ENCODE peak calls at places on chromosome 5, in ten cellular contexts. G, K, L, F, D, O, W, Y, T and S are unnamed samples.
A peak's percentile ranks its signal among the peaks of the same experiment; 100 is the strongest.

GRCh38 chr5:9789818-9790217 is 159.7 kb upstream of the TAS2R1 start:
- DNase-seq in G (no peak), K (no peak), L (no peak), F (no peak), D (no peak), O (no peak), W (no peak), Y (no peak), T (no peak), S (no peak)

GRCh38 chr5:154937186-154937717 is 759 bp downstream of the GEMIN5 start:
- DNase-seq in G (no peak), K (no peak), L (no peak), F (no peak), D (no peak), O (no peak), W (no peak), Y (peak; percentile 10), T (peak; percentile 3), S (no peak)

GRCh38 chr5:113202904-113203716 is 226.5 kb downstream of the DCP2 start:
- DNase-seq in G (no peak), K (peak; percentile 16), L (no peak), F (no peak), D (no peak), O (peak; percentile 40), W (no peak), Y (no peak), T (peak; percentile 83), S (peak; percentile 29)

GRCh38 chr5:149795360-149795759 is 65.2 kb downstream of the PPARGC1B start:
- DNase-seq in G (no peak), K (no peak), L (no peak), F (no peak), D (no peak), O (no peak), W (no peak), Y (no peak), T (no peak), S (no peak)

GRCh38 chr5:86671536-86671935 is 53.8 kb downstream of the COX7C start:
- DNase-seq in G (no peak), K (no peak), L (no peak), F (no peak), D (no peak), O (no peak), W (no peak), Y (no peak), T (no peak), S (no peak)

GRCh38 chr5:169263591-169263990 is 37.3 kb downstream of the SLIT3 start:
- DNase-seq in G (no peak), K (no peak), L (no peak), F (no peak), D (no peak), O (no peak), W (no peak), Y (no peak), T (peak; percentile 16), S (no peak)

GRCh38 chr5:143105216-143105905 is 298.1 kb downstream of the NR3C1 start:
- DNase-seq in G (peak; percentile 14), K (no peak), L (no peak), F (no peak), D (no peak), O (no peak), W (no peak), Y (no peak), T (no peak), S (no peak)

GRCh38 chr5:121285861-121286527 is 565.7 kb upstream of the FTMT start:
- DNase-seq in G (no peak), K (no peak), L (no peak), F (no peak), D (no peak), O (no peak), W (no peak), Y (no peak), T (no peak), S (no peak)

GRCh38 chr5:144361406-144361805 is 190.7 kb downstream of the KCTD16 start:
- DNase-seq in G (no peak), K (no peak), L (no peak), F (no peak), D (no peak), O (no peak), W (no peak), Y (peak; percentile 24), T (no peak), S (no peak)

GRCh38 chr5:169808118-169808581 is 171.1 kb downstream of the DOCK2 start:
- DNase-seq in G (no peak), K (no peak), L (no peak), F (no peak), D (no peak), O (no peak), W (peak; percentile 11), Y (no peak), T (no peak), S (peak; percentile 2)

GRCh38 chr5:164051745-164052144 is 546.3 kb downstream of the MAT2B start:
- DNase-seq in G (no peak), K (no peak), L (no peak), F (no peak), D (no peak), O (no peak), W (no peak), Y (no peak), T (peak; percentile 62), S (no peak)

GRCh38 chr5:142290574-142291299 is 34.1 kb downstream of the SPRY4 start:
- DNase-seq in G (no peak), K (no peak), L (peak; percentile 80), F (no peak), D (no peak), O (no peak), W (no peak), Y (no peak), T (peak; percentile 42), S (no peak)

GRCh38 chr5:139807647-139808030 is 12.0 kb downstream of the PSD2 start:
- DNase-seq in G (no peak), K (no peak), L (no peak), F (peak; percentile 3), D (no peak), O (no peak), W (no peak), Y (no peak), T (no peak), S (no peak)

GRCh38 chr5:13976867-13977479 is 32.5 kb upstream of the DNAH5 start:
- DNase-seq in G (no peak), K (peak; percentile 49), L (peak; percentile 40), F (no peak), D (no peak), O (peak; percentile 54), W (peak; percentile 58), Y (peak; percentile 18), T (peak; percentile 48), S (no peak)

GRCh38 chr5:175479125-175479881 is 943 bp downstream of the SFXN1 start:
- DNase-seq in G (no peak), K (no peak), L (no peak), F (peak; percentile 69), D (no peak), O (no peak), W (no peak), Y (no peak), T (no peak), S (no peak)

GRCh38 chr5:127856310-127856709 is 153.1 kb downstream of the CCDC192 start:
- DNase-seq in G (no peak), K (no peak), L (no peak), F (no peak), D (no peak), O (no peak), W (no peak), Y (no peak), T (peak; percentile 75), S (no peak)

GRCh38 chr5:116554764-116555163 is 19.9 kb downstream of the SEMA6A start:
- DNase-seq in G (no peak), K (no peak), L (no peak), F (no peak), D (no peak), O (no peak), W (peak; percentile 59), Y (no peak), T (no peak), S (peak; percentile 52)

GRCh38 chr5:98816574-98817222 is 43.2 kb downstream of the RGMB start:
- DNase-seq in G (no peak), K (no peak), L (peak; percentile 4), F (no peak), D (no peak), O (no peak), W (no peak), Y (no peak), T (peak; percentile 39), S (no peak)

GRCh38 chr5:165757756-165758155 is 2252.3 kb downstream of the MAT2B start:
- DNase-seq in G (no peak), K (no peak), L (no peak), F (no peak), D (no peak), O (no peak), W (no peak), Y (no peak), T (no peak), S (no peak)

GRCh38 chr5:173016621-173017046 is 33.1 kb downstream of the ATP6V0E1 start:
- DNase-seq in G (no peak), K (peak; percentile 36), L (no peak), F (no peak), D (no peak), O (peak; percentile 71), W (peak; percentile 55), Y (peak; percentile 41), T (peak; percentile 85), S (peak; percentile 41)

GRCh38 chr5:57338068-57338848 is 144.4 kb downstream of the ACTBL2 start:
- DNase-seq in G (no peak), K (peak; percentile 74), L (no peak), F (no peak), D (no peak), O (peak; percentile 31), W (no peak), Y (no peak), T (peak; percentile 57), S (no peak)

GRCh38 chr5:86074297-86074696 is 543.4 kb upstream of the COX7C start:
- DNase-seq in G (no peak), K (no peak), L (no peak), F (no peak), D (no peak), O (no peak), W (no peak), Y (no peak), T (no peak), S (no peak)

GRCh38 chr5:146345578-146346366 is 7.1 kb downstream of the POU4F3 start:
- DNase-seq in G (no peak), K (no peak), L (no peak), F (no peak), D (no peak), O (no peak), W (no peak), Y (no peak), T (no peak), S (no peak)

GRCh38 chr5:128674837-128675446 is 136.9 kb upstream of the FBN2 start:
- DNase-seq in G (peak; percentile 58), K (peak; percentile 52), L (no peak), F (no peak), D (peak; percentile 12), O (peak; percentile 51), W (no peak), Y (peak; percentile 22), T (peak; percentile 61), S (peak; percentile 2)

GRCh38 chr5:137975208-137975607 is 57.7 kb downstream of the FAM13B start:
- DNase-seq in G (no peak), K (no peak), L (no peak), F (no peak), D (no peak), O (no peak), W (no peak), Y (no peak), T (no peak), S (no peak)

GRCh38 chr5:96616801-96617200 is 45.4 kb upstream of the CAST start:
- DNase-seq in G (no peak), K (no peak), L (no peak), F (no peak), D (no peak), O (no peak), W (no peak), Y (no peak), T (no peak), S (no peak)

GRCh38 chr5:96781031-96781733 is 26.6 kb downstream of the ERAP1 start:
- DNase-seq in G (no peak), K (peak; percentile 13), L (no peak), F (no peak), D (no peak), O (peak; percentile 70), W (no peak), Y (peak; percentile 4), T (peak; percentile 82), S (no peak)